ENCODE peak calls at places on chromosomes 7 and 10, in five cellular contexts. U, Z, D, E and F are unnamed samples.

GRCh38 chr7:116212859-116213258 is 2.5 kb downstream of the TES start:
- DNase-seq in Z (no peak), D (no peak), U (no peak), E (no peak), F (no peak)

GRCh38 chr7:87784424-87784823 is 91.7 kb downstream of the SLC25A40 start:
- DNase-seq in U (no peak), D (no peak), E (no peak), Z (no peak), F (peak)

GRCh38 chr7:66859794-66860645 is 61.0 kb upstream of the TMEM248 start:
- DNase-seq in E (no peak), U (no peak), D (no peak), Z (no peak), F (peak)

GRCh38 chr10:17512341-17513001 is 58.1 kb upstream of the ST8SIA6 start:
- DNase-seq in Z (no peak), D (no peak), E (no peak), U (no peak), F (peak)

GRCh38 chr7:71290382-71290781 is 158.4 kb downstream of the GALNT17 start:
- DNase-seq in D (no peak), Z (no peak), U (no peak), E (no peak), F (no peak)

GRCh38 chr10:125646311-125646710 is 36.7 kb downstream of the TEX36 start:
- DNase-seq in U (no peak), D (no peak), Z (no peak), E (no peak), F (no peak)

GRCh38 chr7:30831227-30831626 is 60.0 kb downstream of the MINDY4 start:
- DNase-seq in Z (no peak), E (no peak), U (no peak), D (no peak), F (peak)

GRCh38 chr7:157497744-157498541 is 161.1 kb downstream of the DNAJB6 start:
- DNase-seq in Z (no peak), E (no peak), U (no peak), D (no peak), F (no peak)

GRCh38 chr10:683448-684071 is 5.9 kb downstream of the DIP2C start:
- DNase-seq in U (no peak), Z (no peak), E (no peak), D (peak), F (peak)

GRCh38 chr10:46541735-46542566 is 14.5 kb downstream of the GPRIN2 start:
- DNase-seq in U (no peak), D (peak), Z (no peak), E (no peak), F (no peak)

GRCh38 chr7:51350195-51350896 is 33.7 kb upstream of the COBL start:
- DNase-seq in E (no peak), D (no peak), Z (peak), U (no peak), F (no peak)

GRCh38 chr7:18407385-18407784 is 88.2 kb upstream of the HDAC9 start:
- DNase-seq in Z (no peak), E (no peak), U (no peak), D (no peak), F (no peak)

GRCh38 chr10:97792058-97792721 is 20.4 kb upstream of the SFRP5 start:
- DNase-seq in Z (peak), E (no peak), U (peak), D (peak), F (peak)

GRCh38 chr10:70578371-70578947 is 24.1 kb downstream of the PRF1 start:
- DNase-seq in Z (peak), E (peak), D (no peak), U (peak), F (peak)

GRCh38 chr7:155300641-155301452 is 3.2 kb downstream of the INSIG1 start:
- DNase-seq in D (no peak), E (no peak), Z (no peak), U (no peak), F (no peak)

GRCh38 chr10:87585565-87586514 is 73.8 kb upstream of the PAPSS2 start:
- DNase-seq in U (no peak), Z (peak), D (no peak), E (no peak), F (peak)

GRCh38 chr10:810351-810846 is 120.9 kb upstream of the DIP2C start:
- DNase-seq in D (peak), E (no peak), Z (no peak), U (no peak), F (peak)

GRCh38 chr10:24513155-24513554 is 210.5 kb downstream of the ARHGAP21 start:
- DNase-seq in U (no peak), E (no peak), Z (no peak), D (no peak), F (peak)

GRCh38 chr7:121313793-121314676 is 14.8 kb upstream of the WNT16 start:
- DNase-seq in Z (no peak), E (peak), D (no peak), U (no peak), F (no peak)

GRCh38 chr10:95245425-95246055 is 45.3 kb downstream of the PDLIM1 start:
- DNase-seq in D (no peak), E (peak), Z (no peak), U (no peak), F (peak)

GRCh38 chr10:131825150-131825907 is 75.5 kb upstream of the PPP2R2D start:
- DNase-seq in D (no peak), Z (no peak), U (no peak), E (no peak), F (no peak)

GRCh38 chr7:17297243-17297642 is 1.2 kb upstream of the AHR start:
- DNase-seq in E (no peak), Z (no peak), D (no peak), U (no peak), F (no peak)

GRCh38 chr7:122310119-122311021 is 5.8 kb upstream of the FEZF1 start:
- DNase-seq in D (no peak), E (no peak), U (no peak), Z (no peak), F (no peak)

GRCh38 chr10:74011016-74011415 is 13.1 kb downstream of the VCL start:
- DNase-seq in U (no peak), E (no peak), Z (no peak), D (no peak), F (no peak)

GRCh38 chr10:120172371-120172770 is 279.8 kb downstream of the SEC23IP start:
- DNase-seq in Z (no peak), E (no peak), D (no peak), U (no peak), F (no peak)

GRCh38 chr7:146242661-146243060 is 126.1 kb downstream of the CNTNAP2 start:
- DNase-seq in Z (no peak), U (no peak), E (no peak), D (no peak), F (no peak)

GRCh38 chr7:27154901-27155815 is 1.3 kb downstream of the HOXA7 start:
- DNase-seq in Z (no peak), U (no peak), E (no peak), D (no peak), F (no peak)

GRCh38 chr10:128551475-128551874 is 425.3 kb upstream of the MKI67 start:
- DNase-seq in E (no peak), Z (no peak), D (no peak), U (no peak), F (no peak)

GRCh38 chr7:47580811-47581331 is 1.0 kb downstream of the TNS3 start:
- DNase-seq in D (no peak), E (no peak), Z (peak), U (no peak), F (peak)

GRCh38 chr7:1555813-1556540 is at the start of gene TMEM184A:
- DNase-seq in D (peak), Z (peak), E (no peak), U (peak), F (no peak)
- TF ChIP-seq MXI1 in D (no peak), Z (peak), E (no peak), U (no peak), F (no peak)

DNA sequence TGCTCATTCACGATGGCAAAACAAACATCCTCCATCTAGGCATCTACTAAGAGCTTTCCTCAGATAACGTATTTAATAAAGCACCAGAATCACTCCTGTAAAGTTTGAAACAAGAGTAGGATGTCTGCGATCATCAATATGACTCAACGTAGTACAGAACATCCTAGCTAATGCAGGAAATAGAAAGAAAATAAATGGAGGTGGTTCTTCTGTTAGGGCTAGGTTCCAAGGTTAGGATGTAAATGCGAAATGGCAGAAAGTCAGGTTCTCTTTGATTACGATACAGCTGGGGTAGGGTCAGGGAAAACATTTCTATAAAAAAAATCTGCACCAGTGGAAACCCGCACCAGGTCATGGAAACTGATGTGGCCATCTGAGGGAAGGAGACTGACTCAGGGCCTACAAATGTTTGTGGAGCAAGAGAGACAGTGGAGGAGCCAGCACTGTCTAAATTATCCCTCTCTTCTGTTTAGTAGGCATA is 29.1 kb downstream of the CCDC6 start:
- DNase-seq in D (no peak), U (no peak), E (no peak), Z (no peak), F (peak)
- TF ChIP-seq MXI1 in D (no peak), U (no peak), E (no peak), Z (no peak), F (no peak)

DNA sequence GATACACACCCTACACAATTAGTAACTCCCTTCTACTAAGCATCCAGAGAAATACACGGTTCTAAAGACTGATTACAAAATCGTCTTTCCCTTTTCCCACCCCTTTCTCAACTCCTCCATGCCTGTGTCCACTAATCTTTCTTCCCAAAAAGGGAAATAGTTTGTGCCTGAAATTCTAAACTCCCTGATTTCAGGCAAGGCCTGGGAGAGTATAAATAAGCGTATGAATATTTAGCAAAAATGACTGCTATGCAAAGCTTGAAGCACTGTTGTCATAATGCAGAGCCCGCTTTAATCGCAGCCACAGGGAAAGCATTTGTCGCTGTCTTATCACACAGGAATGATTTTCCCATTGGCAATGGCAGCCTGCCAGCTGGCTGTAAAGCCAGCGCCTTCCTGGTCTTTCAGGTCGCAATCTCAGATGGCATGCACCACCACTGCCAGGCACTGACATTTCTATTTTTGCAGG is 142.9 kb upstream of the PCGF5 start:
- DNase-seq in E (no peak), Z (no peak), U (no peak), D (peak), F (peak)
- TF ChIP-seq MXI1 in E (no peak), Z (no peak), U (no peak), D (peak), F (no peak)

DNA sequence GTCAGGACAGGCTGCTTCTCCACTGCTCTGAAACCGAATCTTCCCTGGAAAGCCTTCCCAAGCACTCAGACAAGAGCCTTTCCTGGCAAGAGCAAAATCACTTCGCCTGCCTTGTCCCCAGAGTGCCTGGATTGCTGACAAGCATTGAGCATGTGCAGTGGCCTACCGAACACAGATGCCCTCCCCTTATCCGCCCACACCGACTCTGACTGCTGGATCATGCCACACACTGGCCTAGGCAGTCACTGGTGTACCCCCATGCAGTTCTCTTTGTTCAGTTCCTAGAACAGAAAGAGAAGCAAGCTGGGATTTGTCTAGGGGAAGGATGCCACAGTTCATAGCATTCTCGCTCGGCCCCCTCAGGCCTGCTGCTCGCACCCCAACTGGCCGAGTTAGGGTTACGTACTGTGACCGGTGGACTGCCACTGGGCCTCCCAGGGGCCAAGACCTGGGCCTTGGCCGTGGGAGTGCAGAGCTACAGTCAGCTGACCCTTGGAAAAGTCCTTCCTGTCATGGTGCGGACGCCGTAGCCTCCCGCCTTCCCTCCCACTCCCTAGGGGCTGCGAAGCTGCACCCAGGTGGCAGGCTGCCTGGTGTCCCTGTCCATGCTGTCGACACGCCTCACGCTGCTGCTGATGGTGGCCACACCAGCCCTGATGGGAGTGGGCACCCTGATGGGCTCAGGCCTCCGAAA is 6.9 kb downstream of the ABCB8 start:
- DNase-seq in U (no peak), D (no peak), Z (no peak), E (no peak), F (no peak)
- TF ChIP-seq MXI1 in U (no peak), D (no peak), Z (no peak), E (no peak), F (no peak)